ENCODE peak calls at places on chromosomes 7 and 10, in four cellular contexts. C is activated CD8-positive, alpha-beta memory T cell treated with anti-CD3 and anti-CD28 coated beads for 48 hours; Z is activated naive CD8-positive, alpha-beta T cell treated with anti-CD3 and anti-CD28 coated beads, Interleukin-2, amount 50 U/mL, for 24 hours; S is stimulated activated CD8-positive, alpha-beta memory T cell treated with anti-CD3 and anti-CD28 coated beads, Interleukin-4, amount 100 ng/mL, for 4 hours. E is an unnamed sample.

GRCh38 chr10:133102415-133103095 is 14.8 kb downstream of the ADGRA1 start:
- DNase-seq in C (no peak), Z (no peak), S (no peak), E (no peak)

GRCh38 chr10:62632071-62632809 is 172.3 kb upstream of the ADO start:
- DNase-seq in C (no peak), Z (peak), S (peak), E (peak)

GRCh38 chr10:108735380-108735779 is 1187.9 kb downstream of the XPNPEP1 start:
- DNase-seq in C (no peak), Z (no peak), S (no peak), E (no peak)

GRCh38 chr7:105806592-105807266 is 69.7 kb downstream of the ATXN7L1 start:
- DNase-seq in C (no peak), Z (peak), S (peak), E (no peak)

GRCh38 chr7:22248111-22248809 is 108.7 kb downstream of the RAPGEF5 start:
- DNase-seq in C (no peak), Z (no peak), S (no peak), E (no peak)

GRCh38 chr7:129950191-129950940 is 2.4 kb downstream of the UBE2H start:
- DNase-seq in C (no peak), Z (no peak), S (no peak), E (no peak)

GRCh38 chr10:6296456-6297214 is 93.9 kb downstream of the PFKFB3 start:
- DNase-seq in C (no peak), Z (no peak), S (no peak), E (no peak)

GRCh38 chr7:1768835-1769234 is 98.8 kb downstream of the ELFN1 start:
- DNase-seq in C (no peak), Z (no peak), S (no peak), E (no peak)

GRCh38 chr7:111409714-111410422 is 152.4 kb downstream of the IMMP2L start:
- DNase-seq in C (no peak), Z (no peak), S (no peak), E (no peak)

GRCh38 chr10:113068178-113068890 is 118.3 kb downstream of the TCF7L2 start:
- DNase-seq in C (no peak), Z (no peak), S (no peak), E (no peak)

GRCh38 chr10:130109796-130110235 is 814 bp downstream of the C10orf143 start:
- DNase-seq in C (no peak), Z (peak), S (peak), E (no peak)

GRCh38 chr10:15316144-15316543 is 54.9 kb downstream of the FAM171A1 start:
- DNase-seq in C (no peak), Z (no peak), S (no peak), E (no peak)

GRCh38 chr7:134789967-134790685 is 10.7 kb downstream of the CALD1 start:
- DNase-seq in C (no peak), Z (no peak), S (no peak), E (no peak)

GRCh38 chr10:58839771-58840170 is 327.1 kb downstream of the BICC1 start:
- DNase-seq in C (no peak), Z (no peak), S (no peak), E (no peak)

GRCh38 chr7:13920053-13920697 is 69.3 kb downstream of the ETV1 start:
- DNase-seq in C (no peak), Z (no peak), S (no peak), E (no peak)

GRCh38 chr10:28681928-28682750 is 4.8 kb downstream of the BAMBI start:
- DNase-seq in C (no peak), Z (no peak), S (no peak), E (no peak)

GRCh38 chr10:100625821-100626220 is 90.1 kb downstream of the HIF1AN start:
- DNase-seq in C (no peak), Z (no peak), S (no peak), E (no peak)